ENCODE peak calls at places on chromosomes 11 and 22, in five cellular contexts. M is neuronal stem cell, O is IMR-90, W is H9, S is H1. R is an unnamed sample.

GRCh38 chr11:911031-911889 is 650 bp upstream of the CHID1 start:
- DNase-seq in M (no peak), O (peak; percentile 64), W (peak; percentile 60), S (no peak), R (peak; percentile 75)

GRCh38 chr11:100512475-100512874 is 174.6 kb upstream of the ARHGAP42 start:
- DNase-seq in M (no peak), O (no peak), W (no peak), S (no peak), R (peak; percentile 11)

GRCh38 chr22:50269573-50270301 is 443 bp downstream of the MAPK11 start:
- DNase-seq in M (no peak), O (peak; percentile 31), W (no peak), S (no peak), R (peak; percentile 33)

GRCh38 chr11:73429121-73429740 is 53.0 kb downstream of the RELT start:
- DNase-seq in M (no peak), O (peak; percentile 75), W (no peak), S (no peak), R (peak; percentile 13)

GRCh38 chr22:19130959-19131684 is at the start of gene TSSK2:
- DNase-seq in M (no peak), O (no peak), W (peak; percentile 63), S (no peak), R (no peak)

GRCh38 chr11:61111060-61111435 is 8.8 kb downstream of the CD5 start:
- DNase-seq in M (no peak), O (no peak), W (no peak), S (no peak), R (no peak)

GRCh38 chr11:131486937-131487336 is 116.5 kb downstream of the NTM start:
- DNase-seq in M (no peak), O (no peak), W (no peak), S (no peak), R (no peak)

GRCh38 chr22:19874307-19875060 is 19.8 kb upstream of the GNB1L start:
- DNase-seq in M (peak; percentile 64), O (no peak), W (peak; percentile 35), S (no peak), R (no peak)

GRCh38 chr11:61037694-61038093 is 64.6 kb upstream of the CD5 start:
- DNase-seq in M (no peak), O (no peak), W (no peak), S (no peak), R (no peak)

GRCh38 chr11:83008581-83008923 is 63.1 kb downstream of the RAB30 start:
- DNase-seq in M (no peak), O (peak; percentile 70), W (no peak), S (no peak), R (peak; percentile 53)

GRCh38 chr11:103619938-103620337 is 416.5 kb upstream of the DDI1 start:
- DNase-seq in M (no peak), O (no peak), W (no peak), S (no peak), R (no peak)

GRCh38 chr22:32951807-32952153 is 106.4 kb downstream of the SYN3 start:
- DNase-seq in M (no peak), O (no peak), W (no peak), S (no peak), R (no peak)

GRCh38 chr11:107493117-107493516 is 35.5 kb upstream of the CWF19L2 start:
- DNase-seq in M (no peak), O (peak; percentile 63), W (no peak), S (no peak), R (peak; percentile 15)

GRCh38 chr11:78982377-78982925 is 407.8 kb upstream of the NARS2 start:
- DNase-seq in M (no peak), O (no peak), W (no peak), S (no peak), R (no peak)

GRCh38 chr11:67126986-67127385 is 7.9 kb downstream of the KDM2A start:
- DNase-seq in M (no peak), O (no peak), W (no peak), S (no peak), R (no peak)

GRCh38 chr11:62427630-62428233 is 8.9 kb downstream of the SCGB1A1 start:
- DNase-seq in M (no peak), O (peak; percentile 58), W (no peak), S (no peak), R (peak; percentile 76)
- H2BK15ac ChIP-seq in M (no peak overlapping the region), O (peak overlapping the region; percentile 90), W (no peak overlapping the region), S (no peak overlapping the region), R (no peak overlapping the region)

DNA sequence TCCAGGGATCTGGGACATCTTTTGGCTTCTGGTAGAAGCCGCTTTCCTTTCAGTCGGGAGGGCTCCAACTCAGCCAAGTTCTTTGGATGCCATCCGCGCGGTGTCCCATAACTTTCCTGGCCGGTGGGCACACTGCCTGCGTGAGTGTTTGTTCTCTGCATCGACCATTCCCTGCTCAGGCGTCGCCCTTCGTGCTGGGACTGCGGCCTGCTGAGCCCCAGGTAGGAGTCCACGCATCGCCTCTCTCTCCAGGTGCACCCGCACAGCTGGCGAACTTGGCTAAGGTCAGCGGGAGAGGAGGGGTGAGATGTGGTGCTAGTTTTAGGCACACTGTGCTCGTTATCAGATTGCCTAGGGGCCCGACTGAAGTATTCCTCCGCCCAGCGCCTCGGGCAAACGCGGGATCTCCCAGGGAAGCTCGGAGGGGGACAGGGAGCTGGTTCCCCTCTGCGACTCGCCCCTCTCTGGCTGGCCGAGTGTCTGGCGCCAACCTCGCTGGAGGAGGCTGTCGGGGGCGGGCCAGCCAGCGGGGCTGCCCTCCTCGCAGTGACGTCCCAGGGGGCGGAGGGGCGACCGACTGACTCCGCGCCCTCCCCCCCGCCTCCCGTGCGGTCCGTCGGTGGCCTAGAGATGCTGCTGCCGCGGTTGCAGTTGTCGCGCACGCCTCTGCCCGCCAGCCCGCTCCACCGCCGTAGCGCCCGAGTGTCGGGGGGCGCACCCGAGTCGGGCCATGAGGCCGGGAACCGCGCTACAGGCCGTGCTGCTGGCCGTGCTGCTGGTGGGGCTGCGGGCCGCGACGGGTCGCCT is at the start of gene LAYN:
- DNase-seq in M (peak; percentile 33), O (peak; percentile 62), W (peak; percentile 78), S (no peak), R (peak; percentile 82)
- H3K14ac ChIP-seq in M (no peak within 1 kb of the TSS), O (peak within 1 kb of the TSS; percentile 94), W (peak within 1 kb of the TSS; percentile 27), S (no peak within 1 kb of the TSS), R (no peak within 1 kb of the TSS)

GRCh38 chr22:22397875-22398524 is 110.5 kb downstream of the ZNF280B start:
- DNase-seq in M (no peak), O (no peak), W (no peak), S (no peak), R (no peak)
- H2BK5ac ChIP-seq in M (no peak overlapping the region), O (no peak overlapping the region), W (no peak overlapping the region), S (no peak overlapping the region), R (no peak overlapping the region)

DNA sequence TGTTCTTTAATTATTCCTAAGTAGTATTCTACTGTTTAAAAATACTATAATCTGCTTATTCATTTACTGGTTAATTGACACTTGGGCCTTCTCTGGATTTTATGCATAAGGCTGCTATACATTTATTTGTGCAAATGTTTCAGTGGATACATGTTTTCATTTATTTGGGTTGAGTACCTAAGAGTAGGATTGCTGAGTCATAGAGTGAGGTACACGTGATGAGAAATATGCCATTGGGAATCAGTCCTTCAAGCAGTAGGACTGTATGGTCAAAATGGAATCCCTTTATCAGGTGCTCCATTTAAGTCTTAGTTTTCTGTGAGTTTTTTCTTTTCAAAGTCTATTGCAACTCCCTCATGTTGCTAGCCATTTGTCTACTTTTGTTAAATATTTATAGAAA is 275.2 kb upstream of the SORL1-AS1 start:
- DNase-seq in M (no peak), O (no peak), W (no peak), S (no peak), R (no peak)
- H2BK15ac ChIP-seq in M (no peak overlapping the region), O (no peak overlapping the region), W (no peak overlapping the region), S (no peak overlapping the region), R (no peak overlapping the region)

DNA sequence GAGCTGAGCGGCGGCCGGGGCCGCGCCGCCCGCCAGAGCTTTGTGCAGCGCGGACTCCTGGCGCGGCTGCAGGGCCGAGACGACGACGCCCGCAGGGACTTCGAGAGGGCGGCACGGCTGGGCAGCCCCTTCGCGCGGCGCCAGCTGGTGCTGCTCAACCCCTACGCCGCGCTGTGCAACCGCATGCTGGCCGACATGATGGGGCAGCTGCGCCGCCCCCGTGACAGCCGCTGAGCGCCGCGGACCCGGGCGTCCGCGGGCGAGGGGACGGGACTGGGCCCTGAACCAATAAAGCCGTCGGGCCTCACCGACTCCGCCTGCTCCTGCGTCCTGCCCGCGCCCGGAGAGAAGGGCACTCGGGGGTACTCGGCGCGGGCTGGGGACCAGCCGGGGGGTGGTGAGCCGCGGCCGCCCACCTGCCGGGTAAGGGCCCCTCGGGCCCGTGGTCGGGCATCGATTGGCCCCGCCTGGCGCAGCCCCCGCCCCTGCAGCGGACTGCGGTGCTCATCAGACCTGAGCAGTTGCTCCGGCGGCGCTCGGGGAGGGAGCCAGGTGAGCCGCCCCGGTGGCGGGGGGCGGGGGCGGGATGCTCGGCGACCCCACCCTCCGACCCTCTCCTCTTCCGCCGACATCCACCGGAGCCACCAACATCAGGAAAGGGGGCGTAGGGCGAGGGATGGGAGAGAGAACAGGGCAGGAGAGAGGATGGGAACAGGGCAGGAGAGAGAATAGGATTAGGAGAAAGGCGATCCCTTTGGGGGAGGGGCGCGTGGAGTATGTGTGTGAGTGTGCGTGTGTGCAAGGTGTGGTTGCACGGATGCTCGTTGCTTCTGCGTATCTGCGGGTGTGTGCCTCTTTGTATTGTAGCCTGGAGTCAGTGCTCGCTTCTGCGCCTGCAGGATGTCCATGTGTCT is at the start of gene TMEM25:
- DNase-seq in M (peak; percentile 62), O (peak; percentile 32), W (peak; percentile 83), S (no peak), R (peak; percentile 64)
- H3K14ac ChIP-seq in M (peak within 1 kb of the TSS; percentile 97), O (peak within 1 kb of the TSS; percentile 79), W (peak within 1 kb of the TSS; percentile 48), S (no peak within 1 kb of the TSS), R (peak within 1 kb of the TSS; percentile 76)

GRCh38 chr22:37198290-37199102 is 10.4 kb upstream of the C1QTNF6 start:
- DNase-seq in M (peak; percentile 76), O (peak; percentile 58), W (peak; percentile 77), S (no peak), R (peak; percentile 78)
- H2BK5ac ChIP-seq in M (peak overlapping the region; percentile 89), O (peak overlapping the region; percentile 75), W (no peak overlapping the region), S (peak overlapping the region; percentile 35), R (peak overlapping the region; percentile 8)